ENCODE peak calls at places on chromosomes 5 and 9, in five cellular contexts. X is CD8-positive, alpha-beta T cell; J is heart right ventricle; B is HCT116; Q is adipocyte. V is an unnamed sample. For H3K4me1, the result is how much of the 10 kb centered on the place peaks cover.

GRCh38 chr9:18397076-18397475 is 76.9 kb upstream of the ADAMTSL1 start:
- DNase-seq in X (no peak), Q (no peak), J (no peak), B (no peak), V (no peak)

GRCh38 chr9:91160181-91160580 is 201.5 kb downstream of the AUH start:
- DNase-seq in X (no peak), B (no peak), J (no peak), Q (no peak), V (no peak)

GRCh38 chr9:73775757-73776156 is 624.1 kb downstream of the ANXA1 start:
- DNase-seq in X (no peak), B (no peak), J (no peak), Q (peak), V (no peak)

GRCh38 chr9:5425006-5425628 is 12.6 kb downstream of the PLGRKT start:
- DNase-seq in B (no peak), Q (peak), J (no peak), X (no peak), V (no peak)

GRCh38 chr9:134648701-134649525 is 7.3 kb downstream of the COL5A1 start:
- DNase-seq in B (no peak), Q (peak), J (no peak), X (no peak), V (peak)

GRCh38 chr5:66171349-66172344 is 27.5 kb downstream of the SREK1 start:
- DNase-seq in B (no peak), X (peak), Q (peak), J (no peak), V (no peak)

GRCh38 chr5:53820802-53821171 is 260.3 kb downstream of the NDUFS4 start:
- DNase-seq in B (no peak), Q (no peak), J (no peak), X (no peak), V (no peak)

GRCh38 chr5:115895821-115896220 is 54.1 kb downstream of the AP3S1 start:
- DNase-seq in Q (peak), J (no peak), B (no peak), X (no peak), V (no peak)

DNA sequence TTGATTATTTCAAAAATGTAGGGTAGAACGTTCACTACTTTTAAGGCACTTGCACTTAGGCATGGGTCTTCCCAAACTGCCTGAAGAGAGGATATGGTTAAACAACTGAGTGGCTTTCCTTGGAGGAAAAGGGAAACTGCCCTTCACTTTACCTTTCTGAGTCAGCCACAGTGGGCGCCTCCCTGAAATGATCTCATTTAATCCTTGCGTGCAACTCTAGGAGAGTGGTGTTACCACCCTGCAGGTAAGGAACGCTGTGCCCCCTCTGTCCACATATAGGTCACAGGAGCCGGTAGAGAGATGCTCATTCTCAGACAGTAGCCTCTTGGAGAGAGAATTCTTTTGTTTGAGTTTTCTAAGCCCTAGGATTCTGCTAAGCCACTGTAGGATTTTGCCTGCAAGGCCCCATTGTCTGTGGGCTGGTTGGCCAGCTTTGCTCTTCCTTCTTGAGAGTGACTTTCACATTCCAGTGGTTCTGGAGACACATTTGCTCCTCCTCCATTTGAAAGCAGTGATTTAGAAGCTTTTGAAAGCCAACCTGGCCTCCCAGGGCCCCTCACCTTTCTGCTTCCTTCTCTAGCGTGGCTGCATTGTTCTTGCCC is 110.3 kb upstream of the CTSL start:
- DNase-seq in B (no peak), Q (no peak), X (no peak), J (no peak), V (no peak)
- H3K4me1 ChIP-seq in B (under half), Q (under half), X (under half), J (under half), V (under half)

GRCh38 chr5:157182143-157182757 is 1.6 kb downstream of the ITK start:
- DNase-seq in Q (no peak), J (no peak), B (no peak), X (no peak), V (no peak)
- H3K4me1 ChIP-seq in Q (under half), J (under half), B (under half), X (half or more), V (under half)

DNA sequence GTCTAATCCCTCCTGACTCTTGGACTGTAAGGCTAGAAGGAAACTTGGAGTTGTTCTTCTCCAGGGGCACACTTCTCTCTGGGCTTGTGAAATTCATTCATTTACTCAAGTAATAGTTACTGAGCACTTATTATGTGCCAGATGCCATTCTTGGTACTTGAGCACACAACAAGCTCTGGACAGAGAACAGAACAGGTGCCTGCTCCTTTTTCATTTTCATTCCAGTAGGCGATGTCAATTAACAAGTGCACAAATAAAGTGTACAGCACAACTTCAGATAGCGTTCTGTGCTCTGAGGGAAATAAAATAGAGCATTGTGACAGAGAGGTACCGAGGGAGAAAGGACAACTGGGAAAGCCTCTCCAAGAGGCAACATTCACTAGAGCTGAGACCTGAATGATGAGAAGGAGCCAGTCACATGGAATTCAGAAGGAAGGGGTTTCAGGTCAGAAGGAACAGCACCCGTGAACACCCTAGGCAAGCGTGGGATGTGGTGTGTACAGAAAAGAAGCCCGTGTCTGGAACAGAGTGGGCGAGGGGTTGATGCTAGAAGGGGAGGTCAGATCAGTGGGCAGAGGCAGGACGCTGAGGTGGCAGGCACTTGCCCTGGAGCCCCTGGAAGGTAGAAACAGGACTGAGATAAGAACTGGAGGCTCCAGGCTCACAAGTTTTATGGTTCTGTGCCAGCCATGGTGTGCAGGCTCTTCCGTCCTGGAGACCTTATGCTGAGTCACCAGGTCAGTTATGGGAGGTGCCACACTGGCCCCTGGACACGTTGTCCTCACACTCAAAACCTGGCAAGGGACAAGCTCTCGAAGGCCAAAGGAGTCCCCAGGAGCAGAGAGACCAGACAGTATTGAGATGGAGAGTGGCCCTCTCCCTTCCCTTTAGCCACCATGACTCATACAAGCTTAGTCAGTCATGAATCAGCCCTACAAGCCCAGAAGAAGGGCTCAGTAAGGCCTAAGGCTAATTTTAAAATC is 7.2 kb upstream of the ABLIM3 start:
- DNase-seq in B (peak), J (peak), X (no peak), Q (peak), V (peak)
- H3K4me1 ChIP-seq in B (under half), J (half or more), X (under half), Q (half or more), V (under half)

GRCh38 chr9:137064880-137065164 is 5.5 kb downstream of the SAPCD2 start:
- DNase-seq in B (no peak), X (no peak), Q (no peak), J (no peak), V (no peak)
- H3K4me1 ChIP-seq in B (under half), X (under half), Q (under half), J (under half), V (under half)

DNA sequence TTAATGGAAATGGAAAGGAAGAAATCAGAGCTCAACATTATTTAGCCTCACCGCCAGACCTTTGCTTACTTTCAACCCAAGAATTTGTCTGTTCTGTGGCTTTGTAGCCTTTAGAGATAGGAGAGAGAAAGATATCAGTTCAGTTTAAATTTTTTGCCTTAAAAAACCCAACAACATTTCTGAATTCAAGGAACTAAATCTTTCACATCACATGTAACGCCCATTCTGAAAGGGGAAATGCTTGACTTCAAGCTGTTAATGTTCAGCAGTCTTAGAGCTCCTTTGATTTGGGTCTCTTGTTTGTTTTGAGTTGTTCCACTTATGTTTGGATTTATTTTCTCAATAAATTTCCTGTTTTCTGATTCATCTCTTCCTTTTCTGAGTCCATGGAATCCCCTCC is 294.5 kb downstream of the ARHGAP26 start:
- DNase-seq in J (no peak), Q (no peak), B (no peak), X (no peak), V (no peak)
- H3K4me1 ChIP-seq in J (half or more), Q (half or more), B (under half), X (under half), V (half or more)

DNA sequence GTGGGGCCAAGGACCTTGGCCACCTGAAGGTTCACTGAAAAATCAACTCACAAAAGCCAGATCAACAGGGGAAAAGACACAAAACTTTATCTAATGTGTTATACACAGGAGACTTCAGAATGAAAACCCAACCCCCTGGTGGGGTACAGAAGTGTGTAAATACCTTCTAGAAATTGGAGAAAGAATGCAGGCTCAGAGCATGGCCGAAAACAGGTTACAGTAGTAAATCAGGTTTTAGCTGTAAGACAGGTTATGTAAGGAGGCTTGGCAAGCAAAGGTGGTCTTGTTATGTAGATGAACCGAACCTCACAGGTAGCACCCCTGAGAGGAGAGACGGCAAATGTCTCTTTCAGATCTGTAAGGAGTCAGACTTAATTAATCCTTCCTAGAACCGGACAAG is 10.0 kb downstream of the CEMIP2 start:
- DNase-seq in X (no peak), B (no peak), J (no peak), Q (no peak), V (no peak)
- H3K4me1 ChIP-seq in X (under half), B (under half), J (under half), Q (under half), V (half or more)

GRCh38 chr5:88734983-88735382 is 148.0 kb downstream of the MEF2C start:
- DNase-seq in X (no peak), J (no peak), B (no peak), Q (no peak), V (no peak)
- H3K4me1 ChIP-seq in X (under half), J (half or more), B (under half), Q (under half), V (under half)

GRCh38 chr5:62340979-62341378 is 35.0 kb downstream of the KIF2A start:
- DNase-seq in Q (no peak), B (no peak), J (no peak), X (no peak), V (no peak)

GRCh38 chr5:62340392-62340791 is 34.4 kb downstream of the KIF2A start:
- DNase-seq in X (no peak), J (no peak), Q (no peak), B (peak), V (no peak)

GRCh38 chr5:62343428-62343827 is 37.4 kb downstream of the KIF2A start:
- DNase-seq in Q (no peak), J (no peak), X (no peak), B (no peak), V (no peak)

GRCh38 chr5:62342476-62342837 is 36.5 kb downstream of the KIF2A start:
- DNase-seq in J (no peak), Q (no peak), X (no peak), B (no peak), V (no peak)

GRCh38 chr5:62341783-62342475 is 35.9 kb downstream of the KIF2A start:
- DNase-seq in B (no peak), Q (no peak), J (no peak), X (no peak), V (no peak)
- H3K4me1 ChIP-seq in B (under half), Q (under half), J (under half), X (under half), V (under half)

V was measured in left lung.